ENCODE peak calls at places on chromosomes 16 and 17, in four cellular contexts. F, U, N and R are unnamed samples.

GRCh38 chr16:27455700-27456099 is 53.7 kb downstream of the IL21R start:
- DNase-seq in F (no peak), U (no peak), N (no peak), R (peak; percentile 94)

GRCh38 chr17:45580914-45581313 is 90.4 kb upstream of the PLEKHM1 start:
- DNase-seq in F (no peak), U (no peak), N (no peak), R (no peak)

GRCh38 chr17:45218895-45219661 is 2.6 kb upstream of the FMNL1 start:
- DNase-seq in F (peak; percentile 87), U (peak; percentile 88), N (peak; percentile 88), R (peak; percentile 71)

GRCh38 chr17:5825717-5826330 is 241.5 kb upstream of the NLRP1 start:
- DNase-seq in F (no peak), U (no peak), N (no peak), R (no peak)

GRCh38 chr16:25148568-25149215 is 37.1 kb downstream of the LCMT1 start:
- DNase-seq in F (no peak), U (no peak), N (no peak), R (no peak)

GRCh38 chr16:28189237-28189636 is 22.5 kb downstream of the XPO6 start:
- DNase-seq in F (no peak), U (no peak), N (no peak), R (no peak)

GRCh38 chr17:51869387-51869786 is 289.1 kb downstream of the CA10 start:
- DNase-seq in F (no peak), U (no peak), N (no peak), R (no peak)

GRCh38 chr16:89529097-89529496 is 20.9 kb downstream of the SPG7 start:
- DNase-seq in F (no peak), U (no peak), N (no peak), R (no peak)

GRCh38 chr17:80621335-80622169 is 76.9 kb downstream of the RPTOR start:
- DNase-seq in F (no peak), U (no peak), N (no peak), R (no peak)

GRCh38 chr16:53415504-53415903 is 18.8 kb upstream of the RBL2 start:
- DNase-seq in F (no peak), U (no peak), N (no peak), R (no peak)

GRCh38 chr16:89374393-89374948 is 115.9 kb downstream of the ANKRD11 start:
- DNase-seq in F (no peak), U (no peak), N (no peak), R (no peak)

GRCh38 chr16:87305505-87306391 is 11.4 kb downstream of the C16orf95 start:
- DNase-seq in F (no peak), U (no peak), N (no peak), R (no peak)

GRCh38 chr16:10103096-10103495 is 79.1 kb downstream of the GRIN2A start:
- DNase-seq in F (no peak), U (no peak), N (no peak), R (no peak)

GRCh38 chr16:73737637-73738036 is 559.0 kb upstream of the PSMD7 start:
- DNase-seq in F (no peak), U (no peak), N (no peak), R (no peak)

GRCh38 chr17:56431736-56432135 is 161.8 kb upstream of the NOG start:
- DNase-seq in F (no peak), U (no peak), N (no peak), R (no peak)

GRCh38 chr17:50051082-50051576 is 4.8 kb upstream of the ITGA3 start:
- DNase-seq in F (no peak), U (no peak), N (no peak), R (peak; percentile 91)

GRCh38 chr16:69618307-69618706 is 52.5 kb downstream of the NFAT5 start:
- DNase-seq in F (no peak), U (no peak), N (peak; percentile 38), R (no peak)

GRCh38 chr16:1312903-1313302 is 3.5 kb downstream of the UBE2I start:
- DNase-seq in F (no peak), U (no peak), N (no peak), R (no peak)

GRCh38 chr17:60065136-60065535 is 13.6 kb downstream of the HEATR6 start:
- DNase-seq in F (no peak), U (no peak), N (no peak), R (no peak)

GRCh38 chr17:75472119-75472518 is 15.7 kb downstream of the TMEM94 start:
- DNase-seq in F (no peak), U (no peak), N (no peak), R (no peak)

GRCh38 chr17:30161601-30162000 is 45.0 kb downstream of the NSRP1 start:
- DNase-seq in F (no peak), U (no peak), N (no peak), R (no peak)

GRCh38 chr16:86662195-86662594 is 83.8 kb downstream of the FOXL1 start:
- DNase-seq in F (no peak), U (no peak), N (no peak), R (no peak)

GRCh38 chr16:3503513-3503912 is 2.7 kb downstream of the CLUAP1 start:
- DNase-seq in F (no peak), U (no peak), N (no peak), R (no peak)

GRCh38 chr16:84156342-84156784 is 11.3 kb downstream of the DNAAF1 start:
- DNase-seq in F (no peak), U (no peak), N (no peak), R (no peak)

GRCh38 chr17:65813306-65813705 is 251.9 kb upstream of the AXIN2 start:
- DNase-seq in F (no peak), U (no peak), N (no peak), R (no peak)

GRCh38 chr17:49061524-49061943 is 64.3 kb downstream of the IGF2BP1 start:
- DNase-seq in F (no peak), U (no peak), N (no peak), R (no peak)

GRCh38 chr17:45371414-45372324 is 54.8 kb upstream of the MAP3K14 start:
- DNase-seq in F (peak; percentile 91), U (peak; percentile 82), N (peak; percentile 85), R (peak; percentile 94)

GRCh38 chr17:43015579-43015978 is 6.6 kb downstream of the VAT1 start:
- DNase-seq in F (peak; percentile 87), U (no peak), N (no peak), R (no peak)

GRCh38 chr17:42041619-42042018 is 8.8 kb downstream of the C17orf113 start:
- DNase-seq in F (no peak), U (no peak), N (no peak), R (no peak)

GRCh38 chr16:27429330-27429871 is 27.4 kb downstream of the IL21R start:
- DNase-seq in F (no peak), U (no peak), N (no peak), R (no peak)

GRCh38 chr16:66913081-66913480 is 5.6 kb downstream of the CDH16 start:
- DNase-seq in F (no peak), U (no peak), N (no peak), R (no peak)

GRCh38 chr16:17474037-17474436 is 3.3 kb upstream of the XYLT1 start:
- DNase-seq in F (no peak), U (no peak), N (peak; percentile 31), R (no peak)

GRCh38 chr17:38864636-38865398 is 5.0 kb upstream of the LASP1 start:
- DNase-seq in F (no peak), U (no peak), N (no peak), R (no peak)

GRCh38 chr16:74811911-74812310 is 37.3 kb upstream of the FA2H start:
- DNase-seq in F (no peak), U (no peak), N (no peak), R (no peak)

GRCh38 chr16:35911899-35912298 is 2452.5 kb downstream of the TP53TG3F start:
- DNase-seq in F (no peak), U (no peak), N (no peak), R (no peak)

GRCh38 chr16:2467301-2468141 is 3.6 kb upstream of the NTN3 start:
- DNase-seq in F (peak; percentile 90), U (no peak), N (peak; percentile 17), R (no peak)